ENCODE peak calls at places on chromosomes 16 and 17, in ten cellular contexts. One of them, this sample, is unnamed.

GRCh38 chr17:42023524-42024349 is 3.8 kb downstream of the NKIRAS2 start:
- DNase-seq in NB4: peak; percentile 94
- DNase-seq in fibroblast of lung: peak; percentile 19
- DNase-seq in GM23248: no peak
- DNase-seq in mucosa of gallbladder: peak; percentile 28
- DNase-seq in activated T-cell treated with anti-CD3 and anti-CD28 coated beads for 24 hours: no peak
- DNase-seq in HTR-8/SVneo: no peak
- DNase-seq in AG09319: no peak
- DNase-seq in GM12892: no peak
- DNase-seq in NCI-H1930: no peak
- DNase-seq in this sample: no peak

GRCh38 chr16:66911112-66911511 is 7.6 kb downstream of the CDH16 start:
- DNase-seq in NB4: peak; percentile 43
- DNase-seq in fibroblast of lung: no peak
- DNase-seq in GM23248: peak; percentile 43
- DNase-seq in mucosa of gallbladder: no peak
- DNase-seq in activated T-cell treated with anti-CD3 and anti-CD28 coated beads for 24 hours: no peak
- DNase-seq in HTR-8/SVneo: no peak
- DNase-seq in AG09319: no peak
- DNase-seq in GM12892: no peak
- DNase-seq in NCI-H1930: no peak
- DNase-seq in this sample: no peak

GRCh38 chr17:45432405-45433113 is at the start of gene ARHGAP27:
- DNase-seq in NB4: peak; percentile 82
- DNase-seq in fibroblast of lung: no peak
- DNase-seq in GM23248: peak; percentile 52
- DNase-seq in mucosa of gallbladder: no peak
- DNase-seq in activated T-cell treated with anti-CD3 and anti-CD28 coated beads for 24 hours: no peak
- DNase-seq in HTR-8/SVneo: no peak
- DNase-seq in AG09319: no peak
- DNase-seq in GM12892: no peak
- DNase-seq in NCI-H1930: no peak
- DNase-seq in this sample: peak; percentile 77

GRCh38 chr16:64627288-64627687 is 494.6 kb downstream of the CDH11 start:
- DNase-seq in NB4: peak; percentile 13
- DNase-seq in fibroblast of lung: no peak
- DNase-seq in GM23248: peak; percentile 15
- DNase-seq in mucosa of gallbladder: no peak
- DNase-seq in activated T-cell treated with anti-CD3 and anti-CD28 coated beads for 24 hours: no peak
- DNase-seq in HTR-8/SVneo: no peak
- DNase-seq in AG09319: no peak
- DNase-seq in GM12892: no peak
- DNase-seq in NCI-H1930: no peak
- DNase-seq in this sample: no peak

GRCh38 chr17:8577868-8578267 is 52.7 kb downstream of the MYH10 start:
- DNase-seq in NB4: no peak
- DNase-seq in fibroblast of lung: no peak
- DNase-seq in GM23248: no peak
- DNase-seq in mucosa of gallbladder: no peak
- DNase-seq in activated T-cell treated with anti-CD3 and anti-CD28 coated beads for 24 hours: no peak
- DNase-seq in HTR-8/SVneo: no peak
- DNase-seq in AG09319: no peak
- DNase-seq in GM12892: no peak
- DNase-seq in NCI-H1930: no peak
- DNase-seq in this sample: no peak

GRCh38 chr16:35188288-35189155 is 1729.1 kb downstream of the TP53TG3F start:
- DNase-seq in NB4: peak; percentile 54
- DNase-seq in fibroblast of lung: no peak
- DNase-seq in GM23248: no peak
- DNase-seq in mucosa of gallbladder: no peak
- DNase-seq in activated T-cell treated with anti-CD3 and anti-CD28 coated beads for 24 hours: no peak
- DNase-seq in HTR-8/SVneo: no peak
- DNase-seq in AG09319: no peak
- DNase-seq in GM12892: no peak
- DNase-seq in NCI-H1930: peak; percentile 33
- DNase-seq in this sample: no peak

GRCh38 chr17:35170968-35171771 is 23.0 kb downstream of the SLC35G3 start:
- DNase-seq in NB4: peak; percentile 23
- DNase-seq in fibroblast of lung: peak; percentile 56
- DNase-seq in GM23248: peak; percentile 59
- DNase-seq in mucosa of gallbladder: no peak
- DNase-seq in activated T-cell treated with anti-CD3 and anti-CD28 coated beads for 24 hours: no peak
- DNase-seq in HTR-8/SVneo: peak; percentile 62
- DNase-seq in AG09319: no peak
- DNase-seq in GM12892: no peak
- DNase-seq in NCI-H1930: no peak
- DNase-seq in this sample: no peak

GRCh38 chr16:10501016-10501607 is 79.3 kb downstream of the EMP2 start:
- DNase-seq in NB4: peak; percentile 32
- DNase-seq in fibroblast of lung: no peak
- DNase-seq in GM23248: no peak
- DNase-seq in mucosa of gallbladder: no peak
- DNase-seq in activated T-cell treated with anti-CD3 and anti-CD28 coated beads for 24 hours: no peak
- DNase-seq in HTR-8/SVneo: no peak
- DNase-seq in AG09319: no peak
- DNase-seq in GM12892: no peak
- DNase-seq in NCI-H1930: no peak
- DNase-seq in this sample: no peak

GRCh38 chr17:73304971-73305786 is 6.6 kb downstream of the CDC42EP4 start:
- DNase-seq in NB4: no peak
- DNase-seq in fibroblast of lung: peak; percentile 83
- DNase-seq in GM23248: peak; percentile 97
- DNase-seq in mucosa of gallbladder: peak; percentile 45
- DNase-seq in activated T-cell treated with anti-CD3 and anti-CD28 coated beads for 24 hours: no peak
- DNase-seq in HTR-8/SVneo: peak; percentile 83
- DNase-seq in AG09319: no peak
- DNase-seq in GM12892: no peak
- DNase-seq in NCI-H1930: no peak
- DNase-seq in this sample: peak; percentile 80

GRCh38 chr17:33977729-33978514 is 277.2 kb upstream of the CCL2 start:
- DNase-seq in NB4: no peak
- DNase-seq in fibroblast of lung: no peak
- DNase-seq in GM23248: no peak
- DNase-seq in mucosa of gallbladder: no peak
- DNase-seq in activated T-cell treated with anti-CD3 and anti-CD28 coated beads for 24 hours: no peak
- DNase-seq in HTR-8/SVneo: no peak
- DNase-seq in AG09319: no peak
- DNase-seq in GM12892: no peak
- DNase-seq in NCI-H1930: no peak
- DNase-seq in this sample: peak; percentile 32

GRCh38 chr17:58189436-58190146 is 2.9 kb upstream of the EPX start:
- DNase-seq in NB4: peak; percentile 64
- DNase-seq in fibroblast of lung: peak; percentile 74
- DNase-seq in GM23248: peak; percentile 94
- DNase-seq in mucosa of gallbladder: no peak
- DNase-seq in activated T-cell treated with anti-CD3 and anti-CD28 coated beads for 24 hours: no peak
- DNase-seq in HTR-8/SVneo: peak; percentile 92
- DNase-seq in AG09319: peak; percentile 14
- DNase-seq in GM12892: no peak
- DNase-seq in NCI-H1930: no peak
- DNase-seq in this sample: peak; percentile 67

GRCh38 chr16:66653581-66654350 is 42.8 kb downstream of the CMTM4 start:
- DNase-seq in NB4: peak; percentile 62
- DNase-seq in fibroblast of lung: peak; percentile 49
- DNase-seq in GM23248: peak; percentile 30
- DNase-seq in mucosa of gallbladder: no peak
- DNase-seq in activated T-cell treated with anti-CD3 and anti-CD28 coated beads for 24 hours: no peak
- DNase-seq in HTR-8/SVneo: no peak
- DNase-seq in AG09319: no peak
- DNase-seq in GM12892: no peak
- DNase-seq in NCI-H1930: no peak
- DNase-seq in this sample: no peak

GRCh38 chr16:13521356-13521755 is 398.6 kb upstream of the ERCC4 start:
- DNase-seq in NB4: no peak
- DNase-seq in fibroblast of lung: no peak
- DNase-seq in GM23248: no peak
- DNase-seq in mucosa of gallbladder: no peak
- DNase-seq in activated T-cell treated with anti-CD3 and anti-CD28 coated beads for 24 hours: no peak
- DNase-seq in HTR-8/SVneo: no peak
- DNase-seq in AG09319: no peak
- DNase-seq in GM12892: no peak
- DNase-seq in NCI-H1930: no peak
- DNase-seq in this sample: no peak

GRCh38 chr17:41324180-41325075 is 8.9 kb upstream of the KRTAP17-1 start:
- DNase-seq in NB4: no peak
- DNase-seq in fibroblast of lung: no peak
- DNase-seq in GM23248: no peak
- DNase-seq in mucosa of gallbladder: no peak
- DNase-seq in activated T-cell treated with anti-CD3 and anti-CD28 coated beads for 24 hours: no peak
- DNase-seq in HTR-8/SVneo: peak; percentile 53
- DNase-seq in AG09319: no peak
- DNase-seq in GM12892: no peak
- DNase-seq in NCI-H1930: no peak
- DNase-seq in this sample: no peak

GRCh38 chr16:30065943-30066881 is 652 bp downstream of the ALDOA start:
- DNase-seq in NB4: peak; percentile 77
- DNase-seq in fibroblast of lung: peak; percentile 62
- DNase-seq in GM23248: peak; percentile 90
- DNase-seq in mucosa of gallbladder: no peak
- DNase-seq in activated T-cell treated with anti-CD3 and anti-CD28 coated beads for 24 hours: peak; percentile 21
- DNase-seq in HTR-8/SVneo: no peak
- DNase-seq in AG09319: no peak
- DNase-seq in GM12892: no peak
- DNase-seq in NCI-H1930: no peak
- DNase-seq in this sample: no peak

GRCh38 chr17:81960130-81960958 is 643 bp downstream of the NOTUM start:
- DNase-seq in NB4: no peak
- DNase-seq in fibroblast of lung: no peak
- DNase-seq in GM23248: no peak
- DNase-seq in mucosa of gallbladder: no peak
- DNase-seq in activated T-cell treated with anti-CD3 and anti-CD28 coated beads for 24 hours: no peak
- DNase-seq in HTR-8/SVneo: no peak
- DNase-seq in AG09319: no peak
- DNase-seq in GM12892: no peak
- DNase-seq in NCI-H1930: no peak
- DNase-seq in this sample: no peak

GRCh38 chr17:64499805-64500486 is 3.1 kb upstream of the POLG2 start:
- DNase-seq in NB4: peak; percentile 11
- DNase-seq in fibroblast of lung: no peak
- DNase-seq in GM23248: peak; percentile 55
- DNase-seq in mucosa of gallbladder: no peak
- DNase-seq in activated T-cell treated with anti-CD3 and anti-CD28 coated beads for 24 hours: no peak
- DNase-seq in HTR-8/SVneo: no peak
- DNase-seq in AG09319: no peak
- DNase-seq in GM12892: no peak
- DNase-seq in NCI-H1930: no peak
- DNase-seq in this sample: no peak

GRCh38 chr16:53105565-53105964 is 50.8 kb downstream of the CHD9 start:
- DNase-seq in NB4: no peak
- DNase-seq in fibroblast of lung: no peak
- DNase-seq in GM23248: no peak
- DNase-seq in mucosa of gallbladder: no peak
- DNase-seq in activated T-cell treated with anti-CD3 and anti-CD28 coated beads for 24 hours: no peak
- DNase-seq in HTR-8/SVneo: no peak
- DNase-seq in AG09319: no peak
- DNase-seq in GM12892: no peak
- DNase-seq in NCI-H1930: no peak
- DNase-seq in this sample: no peak

GRCh38 chr17:32940706-32941390 is 12.9 kb downstream of the TMEM98 start:
- DNase-seq in NB4: no peak
- DNase-seq in fibroblast of lung: no peak
- DNase-seq in GM23248: no peak
- DNase-seq in mucosa of gallbladder: no peak
- DNase-seq in activated T-cell treated with anti-CD3 and anti-CD28 coated beads for 24 hours: no peak
- DNase-seq in HTR-8/SVneo: no peak
- DNase-seq in AG09319: no peak
- DNase-seq in GM12892: no peak
- DNase-seq in NCI-H1930: no peak
- DNase-seq in this sample: no peak

GRCh38 chr17:4142107-4142900 is 526 bp downstream of the ZZEF1 start:
- DNase-seq in NB4: peak; percentile 45
- DNase-seq in fibroblast of lung: peak; percentile 5
- DNase-seq in GM23248: peak; percentile 78
- DNase-seq in mucosa of gallbladder: no peak
- DNase-seq in activated T-cell treated with anti-CD3 and anti-CD28 coated beads for 24 hours: peak; percentile 3
- DNase-seq in HTR-8/SVneo: peak; percentile 47
- DNase-seq in AG09319: no peak
- DNase-seq in GM12892: no peak
- DNase-seq in NCI-H1930: no peak
- DNase-seq in this sample: peak; percentile 54

GRCh38 chr16:19879241-19879792 is 5.3 kb downstream of the GPRC5B start:
- DNase-seq in NB4: no peak
- DNase-seq in fibroblast of lung: no peak
- DNase-seq in GM23248: peak; percentile 21
- DNase-seq in mucosa of gallbladder: no peak
- DNase-seq in activated T-cell treated with anti-CD3 and anti-CD28 coated beads for 24 hours: no peak
- DNase-seq in HTR-8/SVneo: no peak
- DNase-seq in AG09319: no peak
- DNase-seq in GM12892: no peak
- DNase-seq in NCI-H1930: no peak
- DNase-seq in this sample: peak; percentile 82

GRCh38 chr17:40399185-40399584 is 18.5 kb downstream of the TOP2A start:
- DNase-seq in NB4: peak; percentile 67
- DNase-seq in fibroblast of lung: peak; percentile 84
- DNase-seq in GM23248: peak; percentile 76
- DNase-seq in mucosa of gallbladder: no peak
- DNase-seq in activated T-cell treated with anti-CD3 and anti-CD28 coated beads for 24 hours: no peak
- DNase-seq in HTR-8/SVneo: peak; percentile 43
- DNase-seq in AG09319: peak; percentile 34
- DNase-seq in GM12892: no peak
- DNase-seq in NCI-H1930: no peak
- DNase-seq in this sample: no peak

This sample was measured in ureter.